ENCODE peak calls at places on chromosome 9, in four cellular contexts. A, Z, K and F are unnamed samples.

GRCh38 chr9:128072144-128073021 is 4.4 kb downstream of the SLC25A25 start:
- DNase-seq in Z (no peak), K (peak), A (no peak), F (no peak)

GRCh38 chr9:81635526-81636279 is 53.6 kb downstream of the TLE1 start:
- DNase-seq in K (no peak), A (no peak), Z (no peak), F (no peak)

GRCh38 chr9:81125446-81126092 is 563.8 kb downstream of the TLE1 start:
- DNase-seq in A (no peak), Z (no peak), K (no peak), F (no peak)

GRCh38 chr9:134632329-134632728 is 9.3 kb upstream of the COL5A1 start:
- DNase-seq in A (no peak), Z (no peak), K (no peak), F (no peak)

GRCh38 chr9:116370587-116370986 is 217.0 kb downstream of the PAPPA start:
- DNase-seq in Z (peak), A (no peak), K (no peak), F (no peak)

GRCh38 chr9:23850242-23851023 is 24.4 kb upstream of the ELAVL2 start:
- DNase-seq in A (no peak), Z (no peak), K (no peak), F (no peak)

GRCh38 chr9:86176468-86176867 is 77.1 kb upstream of the GOLM1 start:
- DNase-seq in K (no peak), Z (no peak), A (no peak), F (no peak)

GRCh38 chr9:34633851-34634550 is 3.6 kb downstream of the SIGMAR1 start:
- DNase-seq in A (peak), Z (peak), K (no peak), F (no peak)

GRCh38 chr9:137123459-137123819 is 8.9 kb upstream of the DPP7 start:
- DNase-seq in K (peak), Z (no peak), A (no peak), F (no peak)

GRCh38 chr9:135821733-135822382 is 85.5 kb downstream of the CAMSAP1 start:
- DNase-seq in K (no peak), A (no peak), Z (no peak), F (no peak)

GRCh38 chr9:96149881-96150280 is 152.1 kb downstream of the HSD17B3 start:
- DNase-seq in A (no peak), K (no peak), Z (no peak), F (no peak)

GRCh38 chr9:126862461-126862830 is 2.0 kb downstream of the ZBTB34 start:
- DNase-seq in K (no peak), A (no peak), Z (no peak), F (no peak)
- TF ChIP-seq SP1 in K (no peak), A (no peak), Z (no peak), F (no peak)

GRCh38 chr9:111661802-111662491 is 542 bp downstream of the GNG10 start:
- DNase-seq in Z (no peak), K (no peak), A (peak), F (no peak)

GRCh38 chr9:111659706-111660105 is 1.7 kb upstream of the GNG10 start:
- DNase-seq in K (no peak), A (no peak), Z (no peak), F (no peak)

GRCh38 chr9:111662851-111663823 is 1.7 kb downstream of the GNG10 start:
- DNase-seq in K (no peak), A (peak), Z (no peak), F (no peak)

GRCh38 chr9:111658943-111659342 is 2.5 kb upstream of the GNG10 start:
- DNase-seq in A (no peak), K (no peak), Z (no peak), F (no peak)

GRCh38 chr9:111661150-111661801 is at the start of gene GNG10:
- DNase-seq in Z (peak), K (no peak), A (peak), F (no peak)
- TF ChIP-seq REST in Z (no peak), K (no peak), A (no peak), F (no peak)

GRCh38 chr9:75640250-75640649 is 250.2 kb upstream of the PCSK5 start:
- DNase-seq in A (no peak), Z (no peak), K (no peak), F (no peak)
- TF ChIP-seq SP1 in A (no peak), Z (no peak), K (no peak), F (no peak)

GRCh38 chr9:87406545-87407166 is 91.0 kb upstream of the DAPK1 start:
- DNase-seq in K (no peak), A (no peak), Z (no peak), F (no peak)

GRCh38 chr9:87401681-87402080 is 96.0 kb upstream of the DAPK1 start:
- DNase-seq in K (no peak), A (no peak), Z (no peak), F (no peak)

GRCh38 chr9:87402537-87402936 is 95.1 kb upstream of the DAPK1 start:
- DNase-seq in Z (no peak), K (no peak), A (no peak), F (no peak)

DNA sequence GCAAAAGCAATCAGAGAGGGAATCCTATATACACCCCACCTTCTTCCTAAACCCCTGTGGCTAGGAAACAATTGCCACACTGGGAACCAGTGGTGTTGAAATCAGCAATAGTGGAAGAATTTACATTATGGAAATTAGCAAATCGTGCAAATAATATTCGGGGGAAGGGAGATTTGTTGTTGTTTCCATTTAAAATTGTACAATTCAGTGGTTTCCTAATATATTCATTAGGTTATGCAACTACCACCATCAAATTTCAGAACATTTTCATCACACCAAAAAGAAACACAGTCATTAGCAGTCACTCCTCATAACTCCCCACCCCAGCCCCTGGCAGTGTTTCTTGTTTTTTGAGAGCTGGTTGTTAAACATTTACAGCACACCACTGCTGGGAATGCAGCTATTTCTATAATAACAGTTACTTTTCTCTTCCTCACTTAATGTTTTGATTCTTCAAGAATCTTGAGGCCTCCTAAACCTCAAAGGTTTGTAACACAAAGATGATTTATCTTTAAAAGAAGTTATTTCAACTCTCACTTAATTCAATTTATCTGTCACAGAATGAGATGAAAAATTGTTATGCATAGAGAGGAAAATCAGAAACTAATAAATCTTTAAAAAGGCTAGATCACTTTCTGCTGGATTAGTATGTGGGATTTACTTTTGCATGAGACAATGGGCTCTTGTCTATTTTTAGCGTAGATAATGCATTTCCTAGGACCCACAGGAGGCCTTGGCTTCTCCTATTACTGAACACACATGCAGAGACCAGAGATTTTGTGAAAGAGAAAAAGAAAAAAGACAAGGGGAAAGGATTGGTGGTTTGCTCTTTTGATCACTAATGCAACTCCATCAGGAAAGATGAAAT is 91.8 kb upstream of the DAPK1 start:
- DNase-seq in Z (no peak), A (no peak), K (no peak), F (no peak)
- TF ChIP-seq REST in Z (no peak), A (no peak), K (no peak), F (no peak)

GRCh38 chr9:108582716-108583115 is 273.1 kb downstream of the ACTL7B start:
- DNase-seq in Z (no peak), K (no peak), A (no peak), F (no peak)

GRCh38 chr9:108575286-108575685 is 280.5 kb downstream of the ACTL7B start:
- DNase-seq in A (no peak), K (no peak), Z (no peak), F (no peak)

GRCh38 chr9:108584860-108585259 is 270.9 kb downstream of the ACTL7B start:
- DNase-seq in K (no peak), A (no peak), Z (no peak), F (no peak)

DNA sequence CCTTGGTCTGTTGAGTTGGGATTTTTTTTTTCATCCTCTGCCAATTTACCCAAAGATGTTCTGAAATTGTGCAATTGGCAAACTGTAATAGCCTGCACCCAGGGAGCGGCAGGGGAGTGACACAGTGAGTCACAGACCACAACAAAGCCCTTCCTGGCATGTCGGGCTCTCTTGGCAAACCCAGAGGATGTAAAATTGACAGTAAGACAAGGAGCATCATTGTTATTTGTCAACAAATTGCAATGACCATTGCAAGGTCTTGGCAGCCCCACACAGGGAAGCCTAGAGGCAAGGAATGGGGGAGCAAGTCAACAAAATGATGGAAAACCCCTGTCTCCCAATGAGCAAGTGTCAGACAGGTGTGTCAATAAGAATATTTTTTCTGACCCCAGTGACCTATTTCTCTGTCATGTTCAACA is 275.8 kb downstream of the ACTL7B start:
- DNase-seq in A (no peak), K (no peak), Z (peak), F (peak)
- TF ChIP-seq SP1 in A (no peak), K (no peak), Z (no peak), F (peak)

DNA sequence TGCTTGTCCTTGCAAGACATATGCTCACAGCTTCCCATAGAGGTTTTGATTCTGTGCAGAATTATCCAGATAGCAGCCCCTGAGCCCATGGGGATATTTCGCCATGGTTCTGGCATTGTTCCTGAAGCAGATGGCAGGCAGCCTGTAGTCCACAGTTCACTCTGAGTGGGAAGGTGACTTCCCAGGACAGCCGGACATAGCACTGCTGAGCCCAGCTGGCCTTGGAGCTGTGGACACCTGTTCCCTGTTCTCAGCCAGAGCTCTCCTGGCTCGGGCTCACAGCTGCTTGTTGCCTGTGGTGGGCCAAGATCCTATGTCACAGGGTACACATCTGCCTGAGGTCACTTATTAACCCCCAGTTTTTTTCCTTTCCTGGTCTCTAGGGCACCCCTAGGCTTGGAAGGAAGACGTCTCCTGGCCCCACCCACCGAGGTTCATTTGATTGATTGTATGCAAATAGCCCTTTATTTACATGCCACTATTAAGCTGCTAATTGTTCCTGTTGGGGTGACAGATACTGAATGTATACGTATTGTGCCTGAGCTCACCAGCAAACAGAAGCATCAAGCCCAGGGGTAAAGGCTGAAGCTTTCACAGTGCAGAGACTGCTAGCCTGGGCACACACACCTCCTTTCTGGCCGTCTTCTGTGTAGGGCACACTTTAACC is 96.6 kb upstream of the DMRT1 start:
- DNase-seq in Z (peak), K (no peak), A (no peak), F (no peak)
- TF ChIP-seq REST in Z (no peak), K (no peak), A (no peak), F (no peak)

DNA sequence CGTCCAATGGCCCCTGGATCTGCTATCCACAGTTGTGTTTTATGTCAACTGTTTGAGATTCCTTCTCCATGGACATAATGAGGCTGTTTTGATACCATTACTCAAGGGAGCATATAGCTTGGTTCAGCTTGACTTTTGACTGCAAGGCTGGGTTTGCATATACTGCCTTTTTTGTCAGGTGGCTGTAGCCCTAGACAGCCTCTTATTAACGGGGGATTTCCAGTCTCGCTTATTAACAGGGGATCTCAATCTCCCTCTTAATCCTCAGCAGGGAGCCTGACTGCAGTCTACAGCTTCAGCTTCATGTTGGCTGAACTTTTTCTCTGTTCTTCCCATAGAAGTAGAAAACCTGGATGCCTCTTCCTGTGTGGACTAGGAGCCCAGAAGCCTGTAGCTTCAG is 73.7 kb upstream of the TNC start:
- DNase-seq in K (no peak), Z (no peak), A (no peak), F (no peak)
- TF ChIP-seq SP1 in K (no peak), Z (no peak), A (no peak), F (no peak)

DNA sequence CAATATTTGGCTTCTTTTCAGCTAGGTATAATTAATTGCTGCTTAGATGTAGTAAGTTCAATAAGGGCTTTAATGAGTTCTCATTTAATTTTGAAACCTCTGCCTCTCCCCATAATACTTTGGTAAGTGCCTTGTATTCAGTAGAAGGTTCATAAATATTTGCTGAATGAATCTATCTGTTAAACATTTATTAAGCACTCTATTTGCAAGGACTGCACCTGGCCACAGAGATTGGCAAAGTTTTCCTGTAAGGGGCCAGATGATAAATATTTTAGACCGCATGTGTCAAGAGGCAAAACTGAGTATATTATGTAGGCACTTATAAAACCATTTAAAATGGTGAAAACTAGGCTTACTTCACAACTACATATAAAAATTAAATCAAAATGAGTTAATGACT is 19.0 kb upstream of the GNA14 start:
- DNase-seq in A (no peak), K (no peak), Z (no peak), F (no peak)
- TF ChIP-seq REST in A (no peak), K (no peak), Z (no peak), F (no peak)